ENCODE peak calls at places on chromosomes 13 and 19, in ten cellular contexts. D is NCI-H1092, Z is chondrocyte, E is NCI-H446 treated with DMSO at 0.1 percent for 48 hours, G is NCI-H1436 treated with DMSO at 0.1 percent for 48 hours, F is tibial artery, S is EH, W is HEK293T, H is hepatic stellate cell, M is NCI-H146. Q is an unnamed sample.

GRCh38 chr19:49368711-49369358 is 5.2 kb downstream of the DKKL1 start:
- DNase-seq in D (no peak), Z (no peak), E (no peak), G (no peak), F (no peak), S (no peak), W (no peak), H (no peak), M (no peak), Q (no peak)

GRCh38 chr13:111915104-111915551 is 151.8 kb upstream of the SOX1 start:
- DNase-seq in D (no peak), Z (no peak), E (no peak), G (no peak), F (peak; percentile 52), S (no peak), W (no peak), H (no peak), M (no peak), Q (no peak)

GRCh38 chr19:46603195-46603637 is 2.1 kb downstream of the CALM3 start:
- DNase-seq in D (no peak), Z (peak; percentile 61), E (no peak), G (no peak), F (peak; percentile 71), S (no peak), W (no peak), H (no peak), M (no peak), Q (no peak)

GRCh38 chr19:3015126-3016057 is 13.7 kb downstream of the TLE2 start:
- DNase-seq in D (no peak), Z (no peak), E (no peak), G (no peak), F (no peak), S (no peak), W (no peak), H (no peak), M (no peak), Q (no peak)

GRCh38 chr19:16326401-16327130 is 1.9 kb downstream of the KLF2 start:
- DNase-seq in D (no peak), Z (no peak), E (no peak), G (no peak), F (no peak), S (peak; percentile 23), W (no peak), H (no peak), M (no peak), Q (no peak)

GRCh38 chr19:5925830-5926459 is 11.9 kb downstream of the CAPS start:
- DNase-seq in D (no peak), Z (no peak), E (no peak), G (no peak), F (no peak), S (no peak), W (no peak), H (no peak), M (no peak), Q (no peak)

GRCh38 chr19:27861411-27861975 is 1351.5 kb downstream of the UQCRFS1 start:
- DNase-seq in D (no peak), Z (no peak), E (no peak), G (no peak), F (no peak), S (no peak), W (no peak), H (no peak), M (no peak), Q (no peak)

GRCh38 chr13:108961542-108962125 is 332.2 kb downstream of the MYO16 start:
- DNase-seq in D (peak; percentile 36), Z (no peak), E (no peak), G (no peak), F (no peak), S (peak; percentile 61), W (peak; percentile 17), H (peak; percentile 20), M (peak; percentile 45), Q (peak; percentile 64)

GRCh38 chr13:113832204-113832603 is 31.7 kb downstream of the GAS6 start:
- DNase-seq in D (no peak), Z (no peak), E (no peak), G (no peak), F (no peak), S (no peak), W (no peak), H (no peak), M (no peak), Q (no peak)

GRCh38 chr19:45467115-45467455 is 711 bp upstream of the FOSB start:
- DNase-seq in D (no peak), Z (no peak), E (no peak), G (no peak), F (no peak), S (no peak), W (no peak), H (peak; percentile 31), M (no peak), Q (no peak)